ENCODE peak calls at places on chromosomes 12 and 14, in seven cellular contexts. M is HFFc6; H is GM13976; A is cardiac muscle cell; E is CD8-positive, alpha-beta T cell; F is K562; V is EL. C is an unnamed sample.

GRCh38 chr12:47820631-47821345 is 1.1 kb upstream of the HDAC7 start:
- DNase-seq in M (peak; percentile 96), H (no peak), A (peak; percentile 98), E (no peak), F (peak; percentile 65), V (peak; percentile 99), C (no peak)

GRCh38 chr12:39240573-39240972 is 202.3 kb downstream of the KIF21A start:
- DNase-seq in M (no peak), H (no peak), A (no peak), E (no peak), F (no peak), V (no peak), C (no peak)

GRCh38 chr12:31368666-31369361 is 42.9 kb upstream of the SINHCAF start:
- DNase-seq in M (no peak), H (no peak), A (peak; percentile 8), E (no peak), F (no peak), V (no peak), C (no peak)

GRCh38 chr12:71164166-71164876 is 6.5 kb upstream of the TSPAN8 start:
- DNase-seq in M (no peak), H (no peak), A (peak; percentile 57), E (no peak), F (no peak), V (no peak), C (no peak)

GRCh38 chr12:13241833-13242232 is 45.3 kb downstream of the EMP1 start:
- DNase-seq in M (peak; percentile 40), H (no peak), A (no peak), E (no peak), F (no peak), V (peak; percentile 46), C (no peak)

GRCh38 chr14:93657875-93658274 is 130.4 kb downstream of the PRIMA1 start:
- DNase-seq in M (no peak), H (no peak), A (no peak), E (no peak), F (no peak), V (no peak), C (no peak)

GRCh38 chr12:27528788-27529187 is 4.8 kb downstream of the PPFIBP1 start:
- DNase-seq in M (no peak), H (no peak), A (no peak), E (no peak), F (no peak), V (no peak), C (no peak)

GRCh38 chr12:67807808-67808207 is 159.3 kb downstream of the DYRK2 start:
- DNase-seq in M (no peak), H (no peak), A (peak; percentile 23), E (no peak), F (no peak), V (no peak), C (no peak)

GRCh38 chr12:130832561-130833209 is 6.4 kb downstream of the STX2 start:
- DNase-seq in M (peak; percentile 43), H (no peak), A (peak; percentile 62), E (no peak), F (peak; percentile 85), V (peak; percentile 66), C (no peak)

GRCh38 chr12:71216725-71217579 is 59.2 kb upstream of the TSPAN8 start:
- DNase-seq in M (no peak), H (no peak), A (peak; percentile 40), E (no peak), F (peak; percentile 67), V (peak; percentile 14), C (peak; percentile 54)

GRCh38 chr14:81222694-81223093 is 1.9 kb upstream of the GTF2A1 start:
- DNase-seq in M (no peak), H (no peak), A (no peak), E (no peak), F (no peak), V (no peak), C (no peak)

GRCh38 chr12:94500831-94501567 is 41.3 kb upstream of the CEP83 start:
- DNase-seq in M (no peak), H (no peak), A (peak; percentile 18), E (no peak), F (no peak), V (no peak), C (no peak)

GRCh38 chr12:80909370-80909769 is 28.4 kb downstream of the LIN7A start:
- DNase-seq in M (no peak), H (no peak), A (no peak), E (no peak), F (no peak), V (no peak), C (no peak)

GRCh38 chr14:90305176-90305601 is 26.6 kb downstream of the NRDE2 start:
- DNase-seq in M (no peak), H (no peak), A (no peak), E (no peak), F (no peak), V (no peak), C (no peak)

GRCh38 chr12:2633825-2634200 is 161.0 kb upstream of the FKBP4 start:
- DNase-seq in M (no peak), H (no peak), A (no peak), E (no peak), F (no peak), V (no peak), C (no peak)

C was measured in dorsolateral prefrontal cortex.